ENCODE peak calls at places on chromosomes 7 and 10, in six cellular contexts. P, G, A, N, E and W are unnamed samples.

GRCh38 chr10:127853868-127854768 is 38.6 kb downstream of the CLRN3 start:
- DNase-seq in E (peak), G (no peak), P (peak), A (peak), N (peak), W (peak)

GRCh38 chr7:23334482-23335056 is 35.4 kb downstream of the MALSU1 start:
- DNase-seq in G (no peak), E (no peak), P (no peak), A (no peak), N (no peak), W (peak)

GRCh38 chr7:91088156-91088555 is 176.1 kb upstream of the FZD1 start:
- DNase-seq in N (no peak), P (no peak), G (no peak), A (no peak), E (no peak), W (no peak)

GRCh38 chr7:131618391-131618790 is 62.0 kb upstream of the PODXL start:
- DNase-seq in P (no peak), E (no peak), N (no peak), G (no peak), A (no peak), W (no peak)

GRCh38 chr10:72027498-72027897 is 60.9 kb downstream of the SPOCK2 start:
- DNase-seq in A (no peak), P (no peak), N (no peak), E (peak), G (no peak), W (no peak)

GRCh38 chr7:113796557-113796956 is 122.3 kb downstream of the PPP1R3A start:
- DNase-seq in E (no peak), G (peak), N (no peak), A (no peak), P (no peak), W (no peak)

GRCh38 chr7:55032069-55032699 is 13.4 kb downstream of the EGFR start:
- DNase-seq in G (no peak), E (no peak), N (no peak), A (no peak), P (no peak), W (no peak)

GRCh38 chr7:84801396-84801795 is 385.5 kb downstream of the SEMA3D start:
- DNase-seq in G (no peak), P (no peak), A (no peak), E (no peak), N (no peak), W (no peak)

GRCh38 chr7:105268056-105268455 is 120.7 kb downstream of the SRPK2 start:
- DNase-seq in N (no peak), P (no peak), E (no peak), G (no peak), A (no peak), W (no peak)

GRCh38 chr10:42943025-42943818 is 133.6 kb upstream of the RET start:
- DNase-seq in P (no peak), A (no peak), N (no peak), E (no peak), G (no peak), W (no peak)

GRCh38 chr10:131221632-131222277 is 89.8 kb downstream of the TCERG1L start:
- DNase-seq in E (no peak), N (no peak), A (no peak), P (no peak), G (no peak), W (no peak)

GRCh38 chr7:114502454-114503254 is 88.0 kb downstream of the FOXP2 start:
- DNase-seq in P (no peak), A (no peak), E (no peak), G (no peak), N (no peak), W (no peak)

GRCh38 chr7:101588131-101588935 is 40.8 kb downstream of the MYL10 start:
- DNase-seq in A (no peak), E (no peak), N (no peak), P (no peak), G (no peak), W (no peak)

GRCh38 chr10:120485946-120486345 is 28.9 kb downstream of the PLPP4 start:
- DNase-seq in E (no peak), P (no peak), A (no peak), G (no peak), N (no peak), W (no peak)